ENCODE peak calls at places on chromosomes 7 and 10, in six cellular contexts. P is DND-41; E is activated CD4-positive, alpha-beta T cell treated with anti-CD3 and anti-CD28 coated beads, Interleukin-2, amount 10 ng/mL, durations not matched to agents 7 days and 5 days; V is T-helper 1 cell; F is AG09309; U is AG08395. D is an unnamed sample.
A peak's percentile ranks its signal among the peaks of the same experiment; 100 is the strongest.

GRCh38 chr10:44458671-44459403 is 73.9 kb upstream of the CXCL12 start:
- DNase-seq in E (no peak), V (no peak), F (no peak), U (no peak), P (no peak), D (no peak)

GRCh38 chr10:49631975-49632374 is 18.1 kb downstream of the CHAT start:
- DNase-seq in U (no peak), V (no peak), F (no peak), E (no peak), P (no peak), D (no peak)

GRCh38 chr10:119030421-119031250 is 1.1 kb downstream of the NANOS1 start:
- DNase-seq in P (peak; percentile 75), E (peak; percentile 60), U (peak; percentile 10), V (peak; percentile 44), F (no peak), D (peak; percentile 56)

GRCh38 chr10:74293686-74294365 is 142.8 kb downstream of the ADK start:
- DNase-seq in U (peak; percentile 58), E (no peak), V (no peak), P (no peak), F (peak; percentile 44), D (no peak)

GRCh38 chr7:90988523-90988922 is 275.7 kb upstream of the FZD1 start:
- DNase-seq in E (no peak), V (no peak), F (no peak), U (no peak), P (no peak), D (no peak)

GRCh38 chr10:88080213-88080612 is 216.8 kb downstream of the PTEN start:
- DNase-seq in E (no peak), V (no peak), F (no peak), P (no peak), U (peak; percentile 7), D (no peak)

GRCh38 chr7:28686418-28686800 is 271.7 kb downstream of the TRIL start:
- DNase-seq in E (no peak), F (no peak), U (peak; percentile 11), V (no peak), P (no peak), D (no peak)

GRCh38 chr10:42937649-42938180 is 139.2 kb upstream of the RET start:
- DNase-seq in U (no peak), P (no peak), V (no peak), F (no peak), E (no peak), D (peak; percentile 5)

GRCh38 chr7:66731986-66732385 is 8.5 kb upstream of the RABGEF1 start:
- DNase-seq in F (no peak), U (no peak), V (no peak), E (no peak), P (no peak), D (no peak)

GRCh38 chr7:818031-818699 is 14.1 kb upstream of the SUN1 start:
- DNase-seq in V (no peak), U (peak; percentile 42), P (no peak), E (peak; percentile 21), F (peak; percentile 21), D (no peak)

GRCh38 chr10:86400705-86401587 is 34.4 kb upstream of the GRID1 start:
- DNase-seq in F (no peak), V (peak; percentile 60), P (no peak), U (peak; percentile 56), E (peak; percentile 62), D (peak; percentile 79)

GRCh38 chr7:54985405-54986360 is 33.1 kb upstream of the EGFR start:
- DNase-seq in F (peak; percentile 59), U (peak; percentile 78), E (no peak), P (no peak), V (no peak), D (no peak)